ENCODE peak calls at places on chromosomes 1 and 21, in nine cellular contexts. S, V, Q, P, I, N, E, U and W are unnamed samples.

GRCh38 chr21:19999369-20000272 is 998.6 kb upstream of the NCAM2 start:
- DNase-seq in S (no peak), V (peak), Q (no peak), P (no peak), I (no peak), N (no peak), E (no peak), U (no peak), W (no peak)

GRCh38 chr1:46523556-46524443 is 27.6 kb downstream of the KNCN start:
- DNase-seq in S (no peak), V (no peak), Q (no peak), P (no peak), I (no peak), N (no peak), E (no peak), U (no peak), W (no peak)

GRCh38 chr1:208448425-208448824 is 204.2 kb upstream of the PLXNA2 start:
- DNase-seq in S (no peak), V (no peak), Q (no peak), P (no peak), I (no peak), N (no peak), E (no peak), U (no peak), W (no peak)

GRCh38 chr1:31567956-31568570 is 8.3 kb upstream of the TINAGL1 start:
- DNase-seq in S (no peak), V (no peak), Q (no peak), P (no peak), I (no peak), N (peak), E (peak), U (no peak), W (no peak)

GRCh38 chr1:168879906-168880734 is 151.1 kb upstream of the DPT start:
- DNase-seq in S (no peak), V (no peak), Q (peak), P (no peak), I (peak), N (peak), E (no peak), U (no peak), W (no peak)

GRCh38 chr1:42003433-42003832 is 84.7 kb upstream of the HIVEP3 start:
- DNase-seq in S (no peak), V (no peak), Q (no peak), P (no peak), I (no peak), N (peak), E (no peak), U (no peak), W (no peak)

GRCh38 chr1:205748398-205749093 is 1.4 kb downstream of the NUCKS1 start:
- DNase-seq in S (no peak), V (peak), Q (no peak), P (peak), I (peak), N (peak), E (no peak), U (peak), W (no peak)

GRCh38 chr1:223620297-223620900 is 45.1 kb downstream of the CAPN8 start:
- DNase-seq in S (no peak), V (no peak), Q (no peak), P (no peak), I (no peak), N (no peak), E (peak), U (no peak), W (peak)

GRCh38 chr1:12514597-12514996 is 103.4 kb downstream of the DHRS3 start:
- DNase-seq in S (no peak), V (no peak), Q (no peak), P (no peak), I (no peak), N (no peak), E (no peak), U (no peak), W (no peak)

GRCh38 chr1:112881742-112882127 is 74.3 kb downstream of the SLC16A1 start:
- DNase-seq in S (no peak), V (no peak), Q (no peak), P (peak), I (no peak), N (peak), E (no peak), U (no peak), W (no peak)

GRCh38 chr1:58778593-58778992 is 5.3 kb downstream of the JUN start:
- DNase-seq in S (no peak), V (no peak), Q (no peak), P (no peak), I (no peak), N (no peak), E (no peak), U (no peak), W (no peak)

GRCh38 chr21:28334407-28334806 is 658.3 kb downstream of the LTN1 start:
- DNase-seq in S (no peak), V (no peak), Q (no peak), P (no peak), I (no peak), N (no peak), E (no peak), U (no peak), W (peak)

GRCh38 chr1:53850082-53850673 is 12.1 kb upstream of the NDC1 start:
- DNase-seq in S (no peak), V (no peak), Q (no peak), P (no peak), I (no peak), N (no peak), E (no peak), U (no peak), W (no peak)

GRCh38 chr1:217943361-217943760 is 312.2 kb downstream of the SPATA17 start:
- DNase-seq in S (no peak), V (no peak), Q (no peak), P (no peak), I (no peak), N (no peak), E (no peak), U (no peak), W (no peak)

GRCh38 chr1:219708919-219709318 is 96.0 kb upstream of the ZC3H11B start:
- DNase-seq in S (no peak), V (no peak), Q (no peak), P (no peak), I (no peak), N (no peak), E (no peak), U (no peak), W (no peak)

GRCh38 chr1:36076979-36077573 is 6.8 kb upstream of the TEKT2 start:
- DNase-seq in S (no peak), V (no peak), Q (no peak), P (no peak), I (no peak), N (no peak), E (no peak), U (no peak), W (no peak)

GRCh38 chr1:171911506-171911905 is 70.2 kb downstream of the DNM3 start:
- DNase-seq in S (no peak), V (no peak), Q (no peak), P (no peak), I (no peak), N (no peak), E (no peak), U (no peak), W (no peak)

GRCh38 chr1:2003564-2004131 is at the start of gene CFAP74:
- DNase-seq in S (no peak), V (no peak), Q (no peak), P (no peak), I (peak), N (no peak), E (no peak), U (no peak), W (no peak)

GRCh38 chr1:199282910-199283309 is 644.1 kb downstream of the PTPRC start:
- DNase-seq in S (no peak), V (peak), Q (no peak), P (no peak), I (no peak), N (no peak), E (no peak), U (no peak), W (no peak)

GRCh38 chr1:17671741-17672140 is 83.4 kb upstream of the ACTL8 start:
- DNase-seq in S (no peak), V (no peak), Q (no peak), P (no peak), I (no peak), N (no peak), E (no peak), U (no peak), W (no peak)

GRCh38 chr1:71357708-71358107 is 276.9 kb upstream of the ZRANB2 start:
- DNase-seq in S (no peak), V (no peak), Q (no peak), P (no peak), I (no peak), N (no peak), E (no peak), U (no peak), W (no peak)

GRCh38 chr1:33454646-33455282 is 17.7 kb upstream of the ZSCAN20 start:
- DNase-seq in S (no peak), V (no peak), Q (no peak), P (no peak), I (no peak), N (no peak), E (no peak), U (no peak), W (no peak)

GRCh38 chr1:172662464-172663109 is 3.7 kb downstream of the FASLG start:
- DNase-seq in S (peak), V (peak), Q (no peak), P (peak), I (peak), N (peak), E (no peak), U (peak), W (peak)

GRCh38 chr1:212557739-212558664 is 50.6 kb upstream of the ATF3 start:
- DNase-seq in S (no peak), V (no peak), Q (peak), P (peak), I (no peak), N (peak), E (peak), U (no peak), W (no peak)

GRCh38 chr1:36669297-36669696 is 186.6 kb upstream of the CSF3R start:
- DNase-seq in S (no peak), V (no peak), Q (no peak), P (no peak), I (no peak), N (no peak), E (peak), U (no peak), W (no peak)

GRCh38 chr1:226406401-226406881 is 1.5 kb downstream of the PARP1 start:
- DNase-seq in S (no peak), V (peak), Q (no peak), P (no peak), I (peak), N (no peak), E (no peak), U (no peak), W (no peak)

GRCh38 chr1:103248417-103249102 is 140.2 kb upstream of the COL11A1 start:
- DNase-seq in S (no peak), V (no peak), Q (no peak), P (no peak), I (no peak), N (no peak), E (no peak), U (no peak), W (no peak)

GRCh38 chr1:7470904-7471638 is 300.0 kb upstream of the VAMP3 start:
- DNase-seq in S (no peak), V (no peak), Q (peak), P (peak), I (peak), N (peak), E (peak), U (no peak), W (peak)

GRCh38 chr1:34113887-34114286 is 51.1 kb downstream of the CSMD2 start:
- DNase-seq in S (no peak), V (no peak), Q (no peak), P (peak), I (no peak), N (peak), E (no peak), U (no peak), W (no peak)

GRCh38 chr1:68199603-68200002 is 32.7 kb downstream of the WLS start:
- DNase-seq in S (no peak), V (no peak), Q (no peak), P (no peak), I (no peak), N (peak), E (no peak), U (no peak), W (no peak)

GRCh38 chr1:219331424-219331823 is 157.7 kb downstream of the LYPLAL1 start:
- DNase-seq in S (no peak), V (no peak), Q (no peak), P (no peak), I (no peak), N (no peak), E (no peak), U (no peak), W (no peak)

GRCh38 chr1:207404849-207405525 is 49.1 kb upstream of the CR2 start:
- DNase-seq in S (no peak), V (no peak), Q (no peak), P (peak), I (peak), N (peak), E (no peak), U (no peak), W (peak)